ENCODE peak calls at places on chromosomes 4 and X, in ten cellular contexts. One of them, this sample, is unnamed.

GRCh38 chrX:24014388-24015018 is 12.5 kb downstream of the KLHL15 start:
- DNase-seq in transverse colon: no peak
- DNase-seq in GM12892: no peak
- DNase-seq in H54: no peak
- DNase-seq in upper lobe of left lung: no peak
- DNase-seq in body of pancreas: no peak
- DNase-seq in erythroblast: no peak
- DNase-seq in spleen: no peak
- DNase-seq in right lobe of liver: no peak
- DNase-seq in ovary: no peak
- DNase-seq in this sample: no peak

GRCh38 chr4:18570370-18570769 is 548.8 kb upstream of the LCORL start:
- DNase-seq in transverse colon: no peak
- DNase-seq in GM12892: no peak
- DNase-seq in H54: no peak
- DNase-seq in upper lobe of left lung: no peak
- DNase-seq in body of pancreas: no peak
- DNase-seq in erythroblast: no peak
- DNase-seq in spleen: no peak
- DNase-seq in right lobe of liver: no peak
- DNase-seq in ovary: no peak
- DNase-seq in this sample: no peak

GRCh38 chr4:52051615-52052474 is 741 bp downstream of the SPATA18 start:
- DNase-seq in transverse colon: peak
- DNase-seq in GM12892: peak
- DNase-seq in H54: no peak
- DNase-seq in upper lobe of left lung: peak
- DNase-seq in body of pancreas: peak
- DNase-seq in erythroblast: no peak
- DNase-seq in spleen: peak
- DNase-seq in right lobe of liver: peak
- DNase-seq in ovary: peak
- DNase-seq in this sample: peak

GRCh38 chr4:38663021-38663800 is 788 bp upstream of the KLF3 start:
- DNase-seq in transverse colon: no peak
- DNase-seq in GM12892: peak
- DNase-seq in H54: no peak
- DNase-seq in upper lobe of left lung: no peak
- DNase-seq in body of pancreas: no peak
- DNase-seq in erythroblast: peak
- DNase-seq in spleen: no peak
- DNase-seq in right lobe of liver: peak
- DNase-seq in ovary: peak
- DNase-seq in this sample: peak

GRCh38 chr4:36230523-36230922 is 13.8 kb downstream of the ARAP2 start:
- DNase-seq in transverse colon: no peak
- DNase-seq in GM12892: no peak
- DNase-seq in H54: no peak
- DNase-seq in upper lobe of left lung: no peak
- DNase-seq in body of pancreas: no peak
- DNase-seq in erythroblast: no peak
- DNase-seq in spleen: no peak
- DNase-seq in right lobe of liver: no peak
- DNase-seq in ovary: no peak
- DNase-seq in this sample: no peak

GRCh38 chr4:139819082-139819481 is 153.5 kb downstream of the MGST2 start:
- DNase-seq in transverse colon: no peak
- DNase-seq in GM12892: no peak
- DNase-seq in H54: no peak
- DNase-seq in upper lobe of left lung: no peak
- DNase-seq in body of pancreas: no peak
- DNase-seq in erythroblast: no peak
- DNase-seq in spleen: no peak
- DNase-seq in right lobe of liver: no peak
- DNase-seq in ovary: no peak
- DNase-seq in this sample: no peak

GRCh38 chr4:157079441-157079840 is 3.5 kb downstream of the GLRB start:
- DNase-seq in transverse colon: no peak
- DNase-seq in GM12892: no peak
- DNase-seq in H54: no peak
- DNase-seq in upper lobe of left lung: no peak
- DNase-seq in body of pancreas: no peak
- DNase-seq in erythroblast: no peak
- DNase-seq in spleen: no peak
- DNase-seq in right lobe of liver: no peak
- DNase-seq in ovary: no peak
- DNase-seq in this sample: no peak

GRCh38 chr4:165355900-165356300 is 22.9 kb upstream of the CPE start:
- DNase-seq in transverse colon: no peak
- DNase-seq in GM12892: no peak
- DNase-seq in H54: no peak
- DNase-seq in upper lobe of left lung: no peak
- DNase-seq in body of pancreas: no peak
- DNase-seq in erythroblast: peak
- DNase-seq in spleen: no peak
- DNase-seq in right lobe of liver: no peak
- DNase-seq in ovary: no peak
- DNase-seq in this sample: no peak

GRCh38 chrX:143940119-143940518 is 56.2 kb downstream of the UBE2NL start:
- DNase-seq in transverse colon: no peak
- DNase-seq in GM12892: no peak
- DNase-seq in H54: no peak
- DNase-seq in upper lobe of left lung: no peak
- DNase-seq in body of pancreas: no peak
- DNase-seq in erythroblast: no peak
- DNase-seq in spleen: no peak
- DNase-seq in right lobe of liver: no peak
- DNase-seq in ovary: no peak
- DNase-seq in this sample: no peak

GRCh38 chr4:104491826-104492771 is 2.6 kb downstream of the CXXC4 start:
- DNase-seq in transverse colon: peak
- DNase-seq in GM12892: no peak
- DNase-seq in H54: no peak
- DNase-seq in upper lobe of left lung: no peak
- DNase-seq in body of pancreas: peak
- DNase-seq in erythroblast: no peak
- DNase-seq in spleen: no peak
- DNase-seq in right lobe of liver: no peak
- DNase-seq in ovary: no peak
- DNase-seq in this sample: no peak

GRCh38 chr4:103482893-103483292 is 236.9 kb downstream of the TACR3 start:
- DNase-seq in transverse colon: no peak
- DNase-seq in GM12892: no peak
- DNase-seq in H54: no peak
- DNase-seq in upper lobe of left lung: no peak
- DNase-seq in body of pancreas: no peak
- DNase-seq in erythroblast: no peak
- DNase-seq in spleen: no peak
- DNase-seq in right lobe of liver: no peak
- DNase-seq in ovary: no peak
- DNase-seq in this sample: no peak

GRCh38 chr4:184328022-184328736 is 110.5 kb upstream of the ENPP6 start:
- DNase-seq in transverse colon: no peak
- DNase-seq in GM12892: no peak
- DNase-seq in H54: no peak
- DNase-seq in upper lobe of left lung: no peak
- DNase-seq in body of pancreas: no peak
- DNase-seq in erythroblast: no peak
- DNase-seq in spleen: no peak
- DNase-seq in right lobe of liver: peak
- DNase-seq in ovary: no peak
- DNase-seq in this sample: no peak

GRCh38 chrX:106606583-106606982 is 5.2 kb upstream of the RADX start:
- DNase-seq in transverse colon: no peak
- DNase-seq in GM12892: no peak
- DNase-seq in H54: no peak
- DNase-seq in upper lobe of left lung: no peak
- DNase-seq in body of pancreas: no peak
- DNase-seq in erythroblast: no peak
- DNase-seq in spleen: no peak
- DNase-seq in right lobe of liver: no peak
- DNase-seq in ovary: no peak
- DNase-seq in this sample: no peak

GRCh38 chr4:82491251-82491960 is 61.0 kb downstream of the ENOPH1 start:
- DNase-seq in transverse colon: no peak
- DNase-seq in GM12892: no peak
- DNase-seq in H54: no peak
- DNase-seq in upper lobe of left lung: no peak
- DNase-seq in body of pancreas: peak
- DNase-seq in erythroblast: no peak
- DNase-seq in spleen: no peak
- DNase-seq in right lobe of liver: no peak
- DNase-seq in ovary: no peak
- DNase-seq in this sample: no peak

GRCh38 chr4:82842593-82842992 is 44.0 kb upstream of the SCD5 start:
- DNase-seq in transverse colon: no peak
- DNase-seq in GM12892: no peak
- DNase-seq in H54: peak
- DNase-seq in upper lobe of left lung: no peak
- DNase-seq in body of pancreas: no peak
- DNase-seq in erythroblast: peak
- DNase-seq in spleen: no peak
- DNase-seq in right lobe of liver: no peak
- DNase-seq in ovary: no peak
- DNase-seq in this sample: no peak

GRCh38 chr4:39941682-39942217 is 36.0 kb downstream of the PDS5A start:
- DNase-seq in transverse colon: no peak
- DNase-seq in GM12892: no peak
- DNase-seq in H54: no peak
- DNase-seq in upper lobe of left lung: no peak
- DNase-seq in body of pancreas: no peak
- DNase-seq in erythroblast: no peak
- DNase-seq in spleen: no peak
- DNase-seq in right lobe of liver: no peak
- DNase-seq in ovary: no peak
- DNase-seq in this sample: no peak

GRCh38 chrX:87392369-87392768 is 125.2 kb upstream of the KLHL4 start:
- DNase-seq in transverse colon: no peak
- DNase-seq in GM12892: no peak
- DNase-seq in H54: no peak
- DNase-seq in upper lobe of left lung: no peak
- DNase-seq in body of pancreas: no peak
- DNase-seq in erythroblast: no peak
- DNase-seq in spleen: no peak
- DNase-seq in right lobe of liver: no peak
- DNase-seq in ovary: no peak
- DNase-seq in this sample: no peak

GRCh38 chrX:43654431-43655150 is 1.5 kb upstream of the MAOA start:
- DNase-seq in transverse colon: peak
- DNase-seq in GM12892: peak
- DNase-seq in H54: peak
- DNase-seq in upper lobe of left lung: peak
- DNase-seq in body of pancreas: peak
- DNase-seq in erythroblast: peak
- DNase-seq in spleen: peak
- DNase-seq in right lobe of liver: peak
- DNase-seq in ovary: peak
- DNase-seq in this sample: peak
- TF ChIP-seq POLR2A in transverse colon: peak
- TF ChIP-seq POLR2A in GM12892: no peak
- TF ChIP-seq POLR2A in H54: peak
- TF ChIP-seq POLR2A in upper lobe of left lung: no peak
- TF ChIP-seq POLR2A in body of pancreas: peak
- TF ChIP-seq POLR2A in erythroblast: no peak
- TF ChIP-seq POLR2A in spleen: no peak
- TF ChIP-seq POLR2A in right lobe of liver: peak
- TF ChIP-seq POLR2A in ovary: peak
- TF ChIP-seq POLR2A in this sample: no peak

DNA sequence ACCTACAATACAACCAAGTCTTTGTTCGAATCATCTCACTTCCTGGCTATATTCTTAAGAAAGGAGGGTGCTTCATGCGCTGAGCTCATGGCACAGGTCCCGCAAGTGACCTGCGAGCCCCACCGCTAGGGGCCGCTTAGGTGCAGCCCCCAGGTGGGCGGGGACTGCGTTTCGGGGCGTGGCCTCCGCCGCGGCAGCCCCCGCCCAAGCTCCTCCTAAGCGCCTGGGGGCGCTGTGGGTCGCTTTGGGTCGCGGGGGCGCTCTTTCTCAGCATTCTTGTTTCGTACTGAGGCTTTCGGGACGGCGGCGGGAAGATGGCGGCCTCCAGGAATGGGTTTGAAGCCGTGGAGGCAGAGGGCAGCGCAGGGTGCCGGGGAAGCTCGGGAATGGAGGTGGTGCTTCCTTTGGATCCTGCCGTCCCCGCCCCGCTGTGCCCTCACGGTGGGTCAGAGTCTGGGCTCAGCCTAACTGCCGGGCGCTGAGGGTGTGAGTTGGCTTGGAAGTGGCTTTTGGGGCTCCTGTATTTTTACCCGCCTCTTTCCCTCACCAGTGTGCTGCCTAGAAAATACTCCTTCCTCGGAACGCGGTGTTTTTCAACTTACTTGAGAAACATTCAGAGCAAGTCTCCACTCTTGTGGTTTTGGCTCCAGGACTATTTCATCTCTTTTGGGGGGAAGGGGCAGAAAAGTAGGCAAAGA is at the start of gene ZCCHC4:
- DNase-seq in transverse colon: peak
- DNase-seq in GM12892: peak
- DNase-seq in H54: peak
- DNase-seq in upper lobe of left lung: peak
- DNase-seq in body of pancreas: peak
- DNase-seq in erythroblast: peak
- DNase-seq in spleen: peak
- DNase-seq in right lobe of liver: peak
- DNase-seq in ovary: peak
- DNase-seq in this sample: peak
- TF ChIP-seq POLR2A in transverse colon: peak
- TF ChIP-seq POLR2A in GM12892: peak
- TF ChIP-seq POLR2A in H54: peak
- TF ChIP-seq POLR2A in upper lobe of left lung: no peak
- TF ChIP-seq POLR2A in body of pancreas: peak
- TF ChIP-seq POLR2A in erythroblast: peak
- TF ChIP-seq POLR2A in spleen: no peak
- TF ChIP-seq POLR2A in right lobe of liver: peak
- TF ChIP-seq POLR2A in ovary: peak
- TF ChIP-seq POLR2A in this sample: no peak

GRCh38 chr4:177047851-177048174 is 255.1 kb upstream of the VEGFC start:
- DNase-seq in transverse colon: no peak
- DNase-seq in GM12892: no peak
- DNase-seq in H54: no peak
- DNase-seq in upper lobe of left lung: no peak
- DNase-seq in body of pancreas: no peak
- DNase-seq in erythroblast: no peak
- DNase-seq in spleen: no peak
- DNase-seq in right lobe of liver: no peak
- DNase-seq in ovary: no peak
- DNase-seq in this sample: no peak
- TF ChIP-seq POLR2A in transverse colon: no peak
- TF ChIP-seq POLR2A in GM12892: no peak
- TF ChIP-seq POLR2A in H54: no peak
- TF ChIP-seq POLR2A in upper lobe of left lung: no peak
- TF ChIP-seq POLR2A in body of pancreas: no peak
- TF ChIP-seq POLR2A in erythroblast: no peak
- TF ChIP-seq POLR2A in spleen: no peak
- TF ChIP-seq POLR2A in right lobe of liver: no peak
- TF ChIP-seq POLR2A in ovary: no peak
- TF ChIP-seq POLR2A in this sample: no peak

DNA sequence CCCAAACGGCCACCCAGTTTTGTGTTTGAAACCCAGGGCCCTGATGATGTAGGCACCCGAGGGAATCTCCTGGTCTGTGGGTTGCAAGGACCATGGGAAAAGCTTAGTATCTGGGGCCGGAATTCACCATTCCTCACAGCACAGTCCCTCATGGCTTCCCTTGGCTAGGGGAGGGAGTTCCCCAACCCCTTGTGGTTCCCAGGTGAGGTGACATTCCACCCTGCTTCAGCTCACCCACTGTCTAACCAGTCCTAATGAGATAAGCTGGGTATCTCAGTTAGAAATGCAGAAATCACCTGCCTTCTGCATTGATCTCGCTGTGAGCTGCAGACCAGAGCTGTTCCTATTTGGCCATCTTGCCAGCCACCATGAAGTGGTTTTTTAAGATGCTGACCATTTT is 84.0 kb downstream of the PRKG2 start:
- DNase-seq in transverse colon: no peak
- DNase-seq in GM12892: no peak
- DNase-seq in H54: no peak
- DNase-seq in upper lobe of left lung: no peak
- DNase-seq in body of pancreas: no peak
- DNase-seq in erythroblast: no peak
- DNase-seq in spleen: no peak
- DNase-seq in right lobe of liver: no peak
- DNase-seq in ovary: no peak
- DNase-seq in this sample: no peak
- TF ChIP-seq POLR2A in transverse colon: no peak
- TF ChIP-seq POLR2A in GM12892: no peak
- TF ChIP-seq POLR2A in H54: no peak
- TF ChIP-seq POLR2A in upper lobe of left lung: no peak
- TF ChIP-seq POLR2A in body of pancreas: no peak
- TF ChIP-seq POLR2A in erythroblast: no peak
- TF ChIP-seq POLR2A in spleen: no peak
- TF ChIP-seq POLR2A in right lobe of liver: no peak
- TF ChIP-seq POLR2A in ovary: no peak
- TF ChIP-seq POLR2A in this sample: no peak

This sample was measured in suprapubic skin.